ENCODE peak calls at places on chromosomes 2 and 18, in eight cellular contexts. T, N, Z, E, X, O, Q and W are unnamed samples.

GRCh38 chr2:28348921-28349320 is 43.7 kb upstream of the FOSL2 start:
- DNase-seq in T (no peak), N (no peak), Z (no peak), E (no peak), X (no peak), O (no peak), Q (no peak), W (no peak)

GRCh38 chr18:76564117-76564516 is 69.1 kb upstream of the ZNF516 start:
- DNase-seq in T (no peak), N (no peak), Z (no peak), E (no peak), X (no peak), O (no peak), Q (peak), W (no peak)

GRCh38 chr2:240213476-240214391 is 73.3 kb upstream of the OTOS start:
- DNase-seq in T (peak), N (no peak), Z (peak), E (peak), X (no peak), O (no peak), Q (no peak), W (no peak)

GRCh38 chr2:12169060-12169406 is 422.6 kb downstream of the LPIN1 start:
- DNase-seq in T (no peak), N (no peak), Z (peak), E (no peak), X (no peak), O (no peak), Q (no peak), W (peak)

GRCh38 chr2:18435425-18436037 is 124.9 kb downstream of the RDH14 start:
- DNase-seq in T (peak), N (no peak), Z (no peak), E (no peak), X (no peak), O (no peak), Q (peak), W (no peak)

GRCh38 chr18:44740000-44740399 is 59.3 kb downstream of the SETBP1 start:
- DNase-seq in T (no peak), N (no peak), Z (no peak), E (no peak), X (no peak), O (no peak), Q (no peak), W (no peak)

GRCh38 chr18:3119401-3120323 is 100.1 kb downstream of the MYOM1 start:
- DNase-seq in T (no peak), N (no peak), Z (no peak), E (no peak), X (no peak), O (peak), Q (no peak), W (no peak)

GRCh38 chr2:3257166-3257565 is 120.5 kb downstream of the EIPR1 start:
- DNase-seq in T (peak), N (no peak), Z (no peak), E (no peak), X (no peak), O (no peak), Q (no peak), W (no peak)

GRCh38 chr2:237964578-237965404 is 2.0 kb upstream of the UBE2F start:
- DNase-seq in T (no peak), N (no peak), Z (no peak), E (no peak), X (no peak), O (peak), Q (no peak), W (no peak)

GRCh38 chr2:108593547-108594098 is 59.4 kb downstream of the LIMS1 start:
- DNase-seq in T (no peak), N (no peak), Z (no peak), E (no peak), X (no peak), O (no peak), Q (no peak), W (no peak)
- TF ChIP-seq CTCF in T (peak), N (no peak), Z (no peak), E (no peak), X (no peak), O (no peak), Q (peak), W (peak)

DNA sequence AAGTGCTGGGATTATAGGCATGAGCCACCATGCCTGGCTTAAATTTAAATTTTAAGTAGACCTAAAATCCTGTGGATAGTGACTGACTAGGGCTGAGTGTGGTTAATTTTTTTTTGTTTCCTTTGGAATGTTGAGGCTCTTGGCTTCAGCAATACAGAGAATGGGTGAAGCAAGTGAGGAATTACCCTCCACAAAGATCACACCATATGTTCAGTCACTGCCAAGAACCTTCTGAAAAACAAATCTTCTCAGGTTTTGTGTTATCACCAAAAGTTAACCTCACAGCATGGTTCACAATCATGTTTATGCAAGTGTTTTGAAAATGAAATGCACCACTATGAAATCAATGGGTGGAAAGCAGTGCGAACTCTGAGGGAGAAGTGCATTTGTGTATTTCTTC is 44.3 kb downstream of the SPATS2L start:
- DNase-seq in T (no peak), N (no peak), Z (no peak), E (no peak), X (no peak), O (no peak), Q (no peak), W (no peak)
- TF ChIP-seq POLR2AphosphoS5 in T (no peak), N (no peak), Z (no peak), E (no peak), X (no peak), O (no peak), Q (no peak), W (no peak)

GRCh38 chr18:46458472-46458871 is 198.5 kb downstream of the LOXHD1 start:
- DNase-seq in T (no peak), N (no peak), Z (no peak), E (no peak), X (no peak), O (no peak), Q (no peak), W (no peak)
- TF ChIP-seq CTCF in T (no peak), N (no peak), Z (no peak), E (no peak), X (no peak), O (no peak), Q (no peak), W (no peak)

DNA sequence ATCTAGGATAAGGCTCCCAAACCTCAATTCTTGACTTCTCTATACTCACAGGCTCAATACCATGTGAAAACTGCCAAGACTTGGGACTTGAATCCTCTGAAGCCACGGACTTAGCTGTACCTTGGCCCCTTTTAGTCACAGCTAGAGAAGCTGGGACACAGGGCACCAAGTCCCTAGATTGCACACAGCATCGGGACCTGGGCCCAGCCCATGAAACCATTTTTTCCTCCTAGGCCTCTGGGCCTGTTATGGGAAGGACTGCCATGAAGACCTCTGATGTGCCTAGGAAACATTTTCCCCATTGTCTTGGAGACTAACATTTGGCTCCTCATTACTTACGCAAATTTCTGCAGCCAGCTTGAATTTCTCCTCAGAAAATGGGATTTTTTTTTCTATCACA is 1011.8 kb upstream of the DDX18 start:
- DNase-seq in T (no peak), N (no peak), Z (no peak), E (no peak), X (no peak), O (no peak), Q (no peak), W (no peak)
- TF ChIP-seq POLR2AphosphoS5 in T (no peak), N (no peak), Z (no peak), E (no peak), X (no peak), O (no peak), Q (no peak), W (no peak)

DNA sequence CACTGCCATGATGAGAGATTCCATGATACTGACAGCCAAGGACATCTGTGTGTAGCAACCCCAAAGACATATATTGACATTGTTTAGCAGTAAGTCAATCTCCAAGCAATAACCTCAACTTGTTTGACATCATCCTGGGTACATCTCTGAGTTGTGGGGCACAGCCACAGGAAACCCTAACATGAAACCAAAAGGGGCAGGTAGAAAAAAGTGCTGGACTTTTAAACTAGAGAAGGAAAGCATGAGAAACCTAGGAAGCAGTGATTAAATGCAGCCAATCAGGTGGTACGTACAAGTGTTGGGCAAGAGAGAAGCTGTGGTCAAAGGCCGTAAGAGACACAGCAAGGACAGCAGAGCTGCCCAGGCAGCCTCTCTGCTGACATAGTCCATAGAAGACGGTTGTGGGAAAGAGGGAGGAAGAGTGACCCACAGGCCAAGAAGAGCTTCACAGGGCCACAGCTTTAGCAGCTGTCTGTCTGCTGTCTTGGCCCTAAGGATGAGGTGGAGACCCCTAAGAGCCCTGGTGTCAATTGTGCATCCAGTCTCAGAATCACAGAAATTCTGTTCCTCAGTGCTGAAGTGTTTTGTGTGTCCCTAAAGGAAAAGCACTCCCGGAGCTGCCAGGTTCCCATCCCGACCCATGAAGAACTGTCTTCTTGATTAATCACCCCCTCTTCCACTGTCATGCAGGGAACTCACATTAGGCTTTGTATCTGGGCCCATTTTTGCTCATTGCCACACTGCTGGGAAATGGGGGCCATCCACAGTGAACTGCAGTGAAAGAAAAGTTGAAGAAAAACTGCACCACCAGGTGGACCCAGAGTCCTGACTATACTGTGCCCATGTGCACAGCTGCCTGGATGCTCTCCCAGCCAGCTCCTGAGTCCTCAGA is 25.4 kb upstream of the CHN1 start:
- DNase-seq in T (peak), N (no peak), Z (no peak), E (no peak), X (no peak), O (peak), Q (peak), W (no peak)
- TF ChIP-seq CTCF in T (peak), N (no peak), Z (no peak), E (no peak), X (peak), O (no peak), Q (peak), W (peak)

GRCh38 chr2:174338626-174339570 is 4.1 kb downstream of the SP9 start:
- DNase-seq in T (no peak), N (no peak), Z (no peak), E (no peak), X (no peak), O (no peak), Q (no peak), W (no peak)
- TF ChIP-seq POLR2AphosphoS5 in T (no peak), N (no peak), Z (peak), E (no peak), X (no peak), O (no peak), Q (no peak), W (no peak)

GRCh38 chr2:102112692-102113665 is 29.6 kb upstream of the IL1R1 start:
- DNase-seq in T (no peak), N (no peak), Z (no peak), E (no peak), X (no peak), O (no peak), Q (no peak), W (no peak)
- TF ChIP-seq CTCF in T (no peak), N (no peak), Z (no peak), E (no peak), X (no peak), O (no peak), Q (no peak), W (no peak)

GRCh38 chr2:43414586-43415125 is 181.2 kb downstream of the THADA start:
- DNase-seq in T (no peak), N (no peak), Z (no peak), E (no peak), X (no peak), O (no peak), Q (no peak), W (no peak)
- TF ChIP-seq POLR2AphosphoS5 in T (no peak), N (no peak), Z (no peak), E (no peak), X (no peak), O (no peak), Q (no peak), W (no peak)

DNA sequence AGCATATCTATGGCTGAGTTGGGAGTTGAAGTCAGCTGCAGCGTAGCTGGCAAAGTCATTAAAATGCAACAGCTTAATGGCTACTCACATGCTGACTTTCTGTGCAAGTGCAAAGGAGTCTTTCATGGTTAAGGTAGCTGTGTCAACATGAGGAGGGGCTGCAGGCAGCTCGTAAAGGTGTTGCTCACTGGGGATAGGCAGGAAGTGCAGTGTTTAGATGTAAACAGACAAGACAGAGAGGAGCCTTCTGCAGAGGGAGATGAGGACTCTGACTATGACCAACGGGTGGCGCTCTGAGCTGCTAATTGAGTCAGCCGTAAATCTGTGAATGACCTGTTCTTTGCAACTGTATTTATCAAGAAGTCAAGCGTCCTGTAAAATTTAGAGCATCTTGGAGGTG is 22.3 kb upstream of the CAVIN2 start:
- DNase-seq in T (no peak), N (no peak), Z (no peak), E (no peak), X (no peak), O (peak), Q (peak), W (no peak)
- TF ChIP-seq CTCF in T (peak), N (no peak), Z (no peak), E (no peak), X (no peak), O (no peak), Q (peak), W (no peak)

DNA sequence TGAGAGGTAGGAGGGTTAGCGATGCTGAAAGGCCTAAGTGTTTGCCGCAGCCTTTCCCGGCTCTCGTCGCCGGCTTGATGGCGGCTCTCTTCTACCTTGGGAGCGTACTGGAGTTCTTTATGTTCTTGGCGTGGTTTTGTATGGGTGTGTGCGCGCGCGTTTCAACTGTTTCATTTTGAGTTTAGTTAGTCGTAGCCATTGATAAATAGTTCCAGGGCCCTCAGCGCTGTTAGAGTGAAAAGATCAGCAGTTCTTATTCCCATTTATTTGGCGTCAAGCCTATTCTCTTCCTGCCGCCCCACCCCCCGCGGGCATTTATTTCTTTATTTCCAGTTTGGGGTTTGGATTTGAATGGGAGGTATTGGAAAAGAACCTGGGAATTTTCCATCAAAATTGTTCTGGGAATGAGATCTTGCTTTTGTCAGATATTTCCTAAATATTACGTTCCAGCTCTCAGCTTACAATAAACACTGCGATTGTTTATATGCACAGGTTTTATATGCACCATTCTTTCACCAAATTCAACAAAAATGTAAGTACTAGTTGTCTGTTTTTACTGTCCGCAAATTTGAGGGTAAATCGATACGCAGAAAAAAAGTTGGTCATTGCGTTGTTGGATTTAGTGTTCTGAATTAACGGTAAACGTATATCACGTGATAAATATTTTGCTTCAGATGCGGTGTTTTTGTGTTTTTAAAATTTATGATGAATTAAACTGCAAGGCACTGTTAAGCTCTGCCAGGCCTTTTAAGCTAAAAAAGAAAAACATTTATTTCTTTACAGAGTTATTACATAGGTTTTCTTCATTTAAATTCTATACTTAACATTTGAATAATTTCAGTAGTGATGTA is 963 bp downstream of the CCNT2 start:
- DNase-seq in T (peak), N (peak), Z (peak), E (peak), X (no peak), O (peak), Q (no peak), W (no peak)
- TF ChIP-seq POLR2AphosphoS5 in T (no peak), N (peak), Z (peak), E (no peak), X (no peak), O (peak), Q (no peak), W (no peak)